ENCODE peak calls at places on chromosomes 2 and 18, in eight cellular contexts. D is mesendoderm, O is stomach, Q is kidney glomerular epithelial cell, C is WTC11, U is caudate nucleus, E is fibroblast of gingiva, A is ureter. I is an unnamed sample.

GRCh38 chr18:48263913-48264506 is 145.2 kb downstream of the ZBTB7C start:
- DNase-seq in D (no peak), O (no peak), Q (peak), C (no peak), U (no peak), E (no peak), A (no peak), I (no peak)

GRCh38 chr18:76994086-76994654 is 138.4 kb downstream of the MBP start:
- DNase-seq in D (no peak), O (no peak), Q (no peak), C (no peak), U (no peak), E (no peak), A (peak), I (no peak)

GRCh38 chr2:20062615-20063545 is 11.5 kb upstream of the LAPTM4A start:
- DNase-seq in D (no peak), O (no peak), Q (no peak), C (no peak), U (no peak), E (peak), A (no peak), I (no peak)

GRCh38 chr2:129923265-129924141 is 56.0 kb upstream of the RAB6C start:
- DNase-seq in D (peak), O (no peak), Q (peak), C (peak), U (no peak), E (peak), A (no peak), I (no peak)

GRCh38 chr2:118246726-118247125 is 158.5 kb downstream of the INSIG2 start:
- DNase-seq in D (no peak), O (no peak), Q (no peak), C (no peak), U (no peak), E (peak), A (no peak), I (no peak)

GRCh38 chr2:180753809-180754761 is 226.3 kb upstream of the UBE2E3 start:
- DNase-seq in D (no peak), O (no peak), Q (no peak), C (no peak), U (no peak), E (no peak), A (no peak), I (no peak)

GRCh38 chr18:24964213-24964612 is 387.8 kb downstream of the ZNF521 start:
- DNase-seq in D (peak), O (no peak), Q (no peak), C (peak), U (no peak), E (peak), A (no peak), I (no peak)

GRCh38 chr2:53490659-53491058 is 276.9 kb upstream of the CHAC2 start:
- DNase-seq in D (no peak), O (no peak), Q (peak), C (no peak), U (peak), E (no peak), A (peak), I (no peak)

GRCh38 chr2:154048905-154049304 is 177.2 kb downstream of the GALNT13 start:
- DNase-seq in D (no peak), O (no peak), Q (no peak), C (no peak), U (no peak), E (no peak), A (no peak), I (no peak)

GRCh38 chr2:28454016-28454930 is 41.6 kb upstream of the PLB1 start:
- DNase-seq in D (no peak), O (no peak), Q (no peak), C (no peak), U (no peak), E (no peak), A (peak), I (no peak)

GRCh38 chr18:48952287-48953095 is 1.7 kb upstream of the SMAD7 start:
- DNase-seq in D (peak), O (peak), Q (peak), C (peak), U (peak), E (peak), A (peak), I (peak)

GRCh38 chr18:39389800-39390379 is 1824.3 kb upstream of the CELF4 start:
- DNase-seq in D (peak), O (no peak), Q (no peak), C (peak), U (no peak), E (no peak), A (no peak), I (no peak)

GRCh38 chr2:61585383-61585782 is 47.2 kb upstream of the XPO1 start:
- DNase-seq in D (no peak), O (no peak), Q (no peak), C (no peak), U (no peak), E (no peak), A (no peak), I (no peak)

GRCh38 chr2:202185816-202186221 is 52.6 kb downstream of the SUMO1 start:
- DNase-seq in D (no peak), O (no peak), Q (peak), C (no peak), U (no peak), E (peak), A (no peak), I (no peak)

GRCh38 chr2:78992451-78992806 is 33.1 kb upstream of the REG3G start:
- DNase-seq in D (peak), O (no peak), Q (no peak), C (peak), U (no peak), E (no peak), A (no peak), I (no peak)

GRCh38 chr2:68124321-68124720 is 33.4 kb upstream of the PNO1 start:
- DNase-seq in D (no peak), O (no peak), Q (no peak), C (no peak), U (no peak), E (peak), A (no peak), I (no peak)

GRCh38 chr2:8090748-8091700 is 590.8 kb upstream of the ID2 start:
- DNase-seq in D (peak), O (no peak), Q (peak), C (no peak), U (no peak), E (peak), A (peak), I (peak)

GRCh38 chr2:105373344-105373781 is 25.5 kb downstream of the FHL2 start:
- DNase-seq in D (no peak), O (peak), Q (no peak), C (no peak), U (no peak), E (peak), A (peak), I (no peak)

GRCh38 chr2:100882645-100883613 is 63.0 kb downstream of the NPAS2 start:
- DNase-seq in D (peak), O (peak), Q (peak), C (no peak), U (no peak), E (no peak), A (no peak), I (no peak)

GRCh38 chr2:45470531-45470930 is 140.5 kb downstream of the SRBD1 start:
- DNase-seq in D (no peak), O (no peak), Q (no peak), C (no peak), U (no peak), E (no peak), A (no peak), I (no peak)

GRCh38 chr2:108536133-108536780 is 2.0 kb downstream of the LIMS1 start:
- DNase-seq in D (peak), O (no peak), Q (peak), C (no peak), U (no peak), E (no peak), A (no peak), I (no peak)

GRCh38 chr2:171521361-171522056 is 765 bp upstream of the CYBRD1 start:
- DNase-seq in D (no peak), O (no peak), Q (no peak), C (no peak), U (no peak), E (no peak), A (no peak), I (no peak)

GRCh38 chr2:234919711-234920110 is 32.1 kb upstream of the SH3BP4 start:
- DNase-seq in D (no peak), O (no peak), Q (peak), C (no peak), U (no peak), E (no peak), A (no peak), I (no peak)

GRCh38 chr18:63869374-63869773 is 18.1 kb upstream of the SERPINB2 start:
- DNase-seq in D (no peak), O (no peak), Q (no peak), C (no peak), U (no peak), E (peak), A (no peak), I (no peak)

GRCh38 chr2:126835261-126835660 is 63.4 kb upstream of the TEX51 start:
- DNase-seq in D (no peak), O (no peak), Q (no peak), C (no peak), U (no peak), E (no peak), A (no peak), I (no peak)

GRCh38 chr2:216576611-216577010 is 56.6 kb upstream of the IGFBP2 start:
- DNase-seq in D (no peak), O (no peak), Q (no peak), C (no peak), U (no peak), E (no peak), A (no peak), I (no peak)

GRCh38 chr18:37397814-37398213 is 167.8 kb downstream of the CELF4 start:
- DNase-seq in D (no peak), O (no peak), Q (no peak), C (no peak), U (no peak), E (no peak), A (no peak), I (no peak)

GRCh38 chr2:53476800-53477199 is 290.8 kb upstream of the CHAC2 start:
- DNase-seq in D (no peak), O (no peak), Q (no peak), C (no peak), U (no peak), E (no peak), A (no peak), I (no peak)

GRCh38 chr18:23982154-23983071 is 32.1 kb upstream of the TTC39C start:
- DNase-seq in D (no peak), O (no peak), Q (no peak), C (no peak), U (no peak), E (peak), A (peak), I (no peak)

GRCh38 chr2:230250231-230250630 is 24.7 kb downstream of the SP140 start:
- DNase-seq in D (no peak), O (no peak), Q (no peak), C (no peak), U (no peak), E (no peak), A (no peak), I (no peak)

GRCh38 chr2:28405537-28405936 is 12.9 kb downstream of the FOSL2 start:
- DNase-seq in D (no peak), O (no peak), Q (no peak), C (no peak), U (no peak), E (no peak), A (no peak), I (no peak)

GRCh38 chr2:239245872-239246701 is 154.7 kb downstream of the HDAC4 start:
- DNase-seq in D (no peak), O (peak), Q (no peak), C (peak), U (no peak), E (no peak), A (no peak), I (no peak)

GRCh38 chr2:241981076-241981700 is 111.7 kb downstream of the RTP5 start:
- DNase-seq in D (no peak), O (peak), Q (no peak), C (no peak), U (no peak), E (no peak), A (no peak), I (no peak)